ENCODE peak calls at places on chromosomes 3 and 15, in eight cellular contexts. B is Daoy; E is ELR; Z is HCEC 1CT; S is stimulated activated CD8-positive, alpha-beta memory T cell treated with anti-CD3 and anti-CD28 coated beads, Interleukin-15, amount 100 ng/mL, for 24 hours; L is HFFc6; T is M059J; W is activated naive CD8-positive, alpha-beta T cell treated with anti-CD3 and anti-CD28 coated beads, Interleukin-2, amount 50 U/mL, for 24 hours. K is an unnamed sample.

GRCh38 chr3:24446032-24446431 is 48.6 kb downstream of the THRB start:
- DNase-seq in Z (no peak), B (no peak), W (no peak), T (no peak), E (no peak), L (no peak), S (no peak), K (no peak)

GRCh38 chr15:46768287-46768686 is 949.0 kb upstream of the SEMA6D start:
- DNase-seq in Z (no peak), B (no peak), E (no peak), S (no peak), W (no peak), T (no peak), L (no peak), K (no peak)

GRCh38 chr3:21466491-21466890 is 284.5 kb downstream of the ZNF385D start:
- DNase-seq in S (no peak), W (no peak), L (peak), T (no peak), E (no peak), Z (peak), B (no peak), K (no peak)

GRCh38 chr3:63933459-63933858 is 21.3 kb upstream of the SCAANT1 start:
- DNase-seq in S (no peak), B (no peak), T (no peak), L (no peak), E (no peak), W (no peak), Z (no peak), K (no peak)

GRCh38 chr3:194344012-194344411 is 7.1 kb downstream of the CPN2 start:
- DNase-seq in B (peak), W (peak), S (peak), E (peak), Z (peak), T (peak), L (peak), K (peak)

GRCh38 chr3:124621498-124621897 is 108.8 kb upstream of the UMPS start:
- DNase-seq in E (no peak), B (no peak), Z (no peak), W (no peak), L (no peak), T (no peak), S (no peak), K (no peak)

GRCh38 chr15:63198752-63199250 is 9.4 kb downstream of the RAB8B start:
- DNase-seq in T (peak), L (no peak), W (no peak), B (no peak), E (peak), S (no peak), Z (peak), K (no peak)

GRCh38 chr3:86797946-86798345 is 193.0 kb downstream of the VGLL3 start:
- DNase-seq in S (no peak), Z (no peak), W (no peak), E (no peak), T (no peak), L (no peak), B (no peak), K (no peak)

GRCh38 chr3:186057594-186057993 is 51.3 kb downstream of the ETV5 start:
- DNase-seq in B (peak), Z (peak), S (no peak), E (peak), L (peak), T (peak), W (no peak), K (no peak)

GRCh38 chr3:123758081-123758564 is 126.0 kb downstream of the MYLK start:
- DNase-seq in Z (peak), L (peak), B (peak), E (peak), S (no peak), W (no peak), T (peak), K (no peak)

GRCh38 chr3:140396110-140396509 is 281.8 kb upstream of the TRIM42 start:
- DNase-seq in Z (no peak), B (no peak), E (no peak), S (no peak), W (no peak), L (no peak), T (no peak), K (no peak)

GRCh38 chr15:68797589-68798377 is 22.9 kb downstream of the ANP32A start:
- DNase-seq in B (no peak), L (no peak), Z (no peak), T (no peak), E (no peak), W (no peak), S (no peak), K (no peak)

GRCh38 chr3:12187448-12188327 is 29.0 kb upstream of the TIMP4 start:
- DNase-seq in Z (peak), S (no peak), B (peak), T (peak), L (peak), E (peak), W (peak), K (no peak)

GRCh38 chr3:22980346-22980745 is 222.8 kb upstream of the UBE2E2 start:
- DNase-seq in Z (peak), S (no peak), B (peak), T (peak), W (no peak), E (peak), L (peak), K (no peak)

GRCh38 chr3:194995922-194996321 is 275.0 kb downstream of the XXYLT1 start:
- DNase-seq in E (no peak), S (no peak), T (no peak), B (no peak), W (no peak), L (no peak), Z (no peak), K (no peak)